ENCODE peak calls at places on chromosomes 5 and 9, in five cellular contexts. Z is EH, I is T follicular helper cell, K is AG08395, R is T-cell. D is an unnamed sample.

GRCh38 chr5:176636426-176636825 is 6.0 kb downstream of the EIF4E1B start:
- DNase-seq in I (no peak), K (peak), R (no peak), Z (peak), D (no peak)

GRCh38 chr5:66666778-66667177 is 70.6 kb downstream of the MAST4 start:
- DNase-seq in I (no peak), Z (no peak), R (no peak), K (no peak), D (no peak)

GRCh38 chr9:136671646-136672430 is 9.1 kb downstream of the EGFL7 start:
- DNase-seq in K (peak), I (no peak), R (no peak), Z (peak), D (no peak)

GRCh38 chr9:131834721-131835120 is 94.8 kb upstream of the RAPGEF1 start:
- DNase-seq in K (no peak), Z (no peak), R (no peak), I (no peak), D (no peak)

GRCh38 chr9:117413346-117414219 is 1.3 kb downstream of the ASTN2 start:
- DNase-seq in R (no peak), K (no peak), Z (no peak), I (no peak), D (no peak)

GRCh38 chr5:101783241-101784095 is 512.6 kb downstream of the SLCO4C1 start:
- DNase-seq in I (no peak), Z (no peak), R (no peak), K (no peak), D (no peak)

GRCh38 chr5:137600721-137601360 is 101.7 kb upstream of the SPOCK1 start:
- DNase-seq in Z (peak), K (no peak), R (no peak), I (no peak), D (no peak)

GRCh38 chr9:8842402-8843193 is 1043.0 kb upstream of the DMAC1 start:
- DNase-seq in I (no peak), K (no peak), Z (no peak), R (no peak), D (no peak)

GRCh38 chr5:134803821-134804220 is 41.9 kb upstream of the C5orf24 start:
- DNase-seq in I (no peak), Z (no peak), R (no peak), K (no peak), D (no peak)

GRCh38 chr9:70403618-70404025 is 10.8 kb downstream of the KLF9 start:
- DNase-seq in R (no peak), I (no peak), K (peak), Z (peak), D (peak)

GRCh38 chr9:35518212-35518917 is 28.5 kb downstream of the RUSC2 start:
- DNase-seq in R (no peak), I (no peak), Z (peak), K (peak), D (peak)

GRCh38 chr5:10222326-10222725 is 27.4 kb downstream of the ATPSCKMT start:
- DNase-seq in Z (peak), K (no peak), R (no peak), I (no peak), D (no peak)

GRCh38 chr9:110919609-110920008 is 118.7 kb downstream of the LPAR1 start:
- DNase-seq in Z (peak), I (no peak), R (no peak), K (peak), D (peak)

GRCh38 chr5:174623438-174624019 is 100.9 kb upstream of the MSX2 start:
- DNase-seq in Z (no peak), I (no peak), K (no peak), R (no peak), D (no peak)

GRCh38 chr5:53041071-53041692 is 52.0 kb downstream of the ITGA2 start:
- DNase-seq in K (no peak), I (no peak), Z (peak), R (no peak), D (peak)

GRCh38 chr5:2626572-2626971 is 124.9 kb downstream of the IRX2 start:
- DNase-seq in Z (no peak), K (no peak), I (no peak), R (no peak), D (no peak)

GRCh38 chr5:9156282-9156681 is 389.6 kb downstream of the SEMA5A start:
- DNase-seq in R (no peak), Z (peak), I (no peak), K (peak), D (peak)

GRCh38 chr9:106862115-106862945 is 636 bp upstream of the ZNF462 start:
- DNase-seq in K (peak), I (no peak), Z (peak), R (no peak), D (peak)

GRCh38 chr5:170747357-170747756 is 36.2 kb upstream of the GABRP start:
- DNase-seq in I (no peak), Z (no peak), K (no peak), R (no peak), D (no peak)

GRCh38 chr5:180866296-180866695 is 5.2 kb upstream of the ZFP62 start:
- DNase-seq in R (no peak), K (no peak), Z (no peak), I (no peak), D (no peak)

GRCh38 chr9:131776473-131776872 is 36.6 kb upstream of the RAPGEF1 start:
- DNase-seq in Z (peak), K (peak), I (no peak), R (peak), D (peak)

D was measured in astrocyte.